ENCODE peak calls at places on chromosomes 7 and 10, in eight cellular contexts. D is dorsolateral prefrontal cortex; Y is cardiac muscle cell; Q is pancreas; F is CD4-positive, alpha-beta memory T cell; I is fibroblast of lung; Z is hepatocyte; L is HepG2. O is an unnamed sample. For H3K27me3, the result is how much of the 10 kb centered on the place peaks cover.

GRCh38 chr10:45001382-45002148 is 842 bp downstream of the ZNF22 start:
- DNase-seq in D (no peak), Y (peak), Q (peak), F (peak), I (peak), Z (peak), L (no peak), O (peak)

GRCh38 chr10:31263903-31264302 is 55.1 kb upstream of the ZEB1 start:
- DNase-seq in D (no peak), Y (no peak), Q (no peak), F (no peak), I (peak), Z (no peak), L (no peak), O (no peak)

GRCh38 chr7:117114272-117114671 is 161.0 kb downstream of the ST7 start:
- DNase-seq in D (no peak), Y (no peak), Q (no peak), F (no peak), I (no peak), Z (no peak), L (no peak), O (no peak)

GRCh38 chr7:80044796-80045195 is 89.8 kb upstream of the GNAI1 start:
- DNase-seq in D (no peak), Y (no peak), Q (no peak), F (no peak), I (no peak), Z (no peak), L (no peak), O (no peak)

GRCh38 chr7:2530076-2530967 is 10.7 kb downstream of the LFNG start:
- DNase-seq in D (no peak), Y (no peak), Q (peak), F (peak), I (peak), Z (no peak), L (no peak), O (peak)

GRCh38 chr7:114973147-114973546 is 51.3 kb downstream of the MDFIC start:
- DNase-seq in D (no peak), Y (no peak), Q (no peak), F (no peak), I (peak), Z (no peak), L (no peak), O (no peak)

GRCh38 chr7:26381476-26382175 is 90.0 kb downstream of the SNX10 start:
- DNase-seq in D (no peak), Y (no peak), Q (no peak), F (no peak), I (no peak), Z (no peak), L (no peak), O (no peak)

GRCh38 chr7:77651544-77652162 is 44.6 kb upstream of the RSBN1L start:
- DNase-seq in D (no peak), Y (peak), Q (no peak), F (no peak), I (peak), Z (peak), L (peak), O (no peak)

GRCh38 chr7:97018126-97018601 is 6.5 kb downstream of the DLX5 start:
- DNase-seq in D (no peak), Y (no peak), Q (no peak), F (no peak), I (no peak), Z (no peak), L (no peak), O (no peak)

GRCh38 chr10:94524146-94524545 is 21.4 kb upstream of the HELLS start:
- DNase-seq in D (no peak), Y (no peak), Q (no peak), F (no peak), I (peak), Z (no peak), L (no peak), O (no peak)

GRCh38 chr7:26620352-26620751 is 244.0 kb downstream of the SKAP2 start:
- DNase-seq in D (no peak), Y (no peak), Q (no peak), F (no peak), I (no peak), Z (peak), L (peak), O (no peak)

GRCh38 chr10:124611738-124612137 is 132.4 kb downstream of the FAM53B start:
- DNase-seq in D (no peak), Y (no peak), Q (no peak), F (peak), I (no peak), Z (no peak), L (no peak), O (no peak)

GRCh38 chr10:100781145-100781665 is 35.8 kb downstream of the PAX2 start:
- DNase-seq in D (no peak), Y (no peak), Q (peak), F (no peak), I (no peak), Z (no peak), L (no peak), O (no peak)

GRCh38 chr10:102016416-102016815 is 39.6 kb downstream of the ARMH3 start:
- DNase-seq in D (no peak), Y (no peak), Q (no peak), F (no peak), I (no peak), Z (no peak), L (no peak), O (no peak)

GRCh38 chr7:130490888-130491771 is 755 bp upstream of the MEST start:
- DNase-seq in D (peak), Y (peak), Q (peak), F (no peak), I (peak), Z (peak), L (no peak), O (peak)

GRCh38 chr7:13797545-13797944 is 191.9 kb downstream of the ETV1 start:
- DNase-seq in D (no peak), Y (no peak), Q (no peak), F (no peak), I (no peak), Z (no peak), L (no peak), O (no peak)

GRCh38 chr7:18788026-18788425 is 292.5 kb downstream of the HDAC9 start:
- DNase-seq in D (no peak), Y (no peak), Q (no peak), F (no peak), I (no peak), Z (no peak), L (no peak), O (no peak)

GRCh38 chr7:116576350-116577319 is 51.8 kb downstream of the CAV1 start:
- DNase-seq in D (no peak), Y (no peak), Q (no peak), F (no peak), I (peak), Z (peak), L (no peak), O (no peak)

GRCh38 chr10:71080381-71081228 is 131.8 kb upstream of the UNC5B start:
- DNase-seq in D (peak), Y (no peak), Q (peak), F (no peak), I (no peak), Z (no peak), L (no peak), O (no peak)

GRCh38 chr7:80047856-80048459 is 86.7 kb upstream of the GNAI1 start:
- DNase-seq in D (no peak), Y (no peak), Q (no peak), F (no peak), I (no peak), Z (no peak), L (no peak), O (no peak)

GRCh38 chr10:43230909-43231522 is 35.8 kb downstream of the RASGEF1A start:
- DNase-seq in D (peak), Y (no peak), Q (peak), F (no peak), I (no peak), Z (no peak), L (no peak), O (peak)
- H3K27me3 ChIP-seq in D (under half), Y (half or more), Q (under half), F (under half), I (under half), Z (under half), L (half or more), O (under half)

GRCh38 chr10:99530108-99531025 is 2.4 kb upstream of the NKX2-3 start:
- DNase-seq in D (no peak), Y (no peak), Q (no peak), F (no peak), I (no peak), Z (no peak), L (no peak), O (no peak)

GRCh38 chr10:99532194-99532593 is 548 bp upstream of the NKX2-3 start:
- DNase-seq in D (no peak), Y (no peak), Q (no peak), F (no peak), I (no peak), Z (no peak), L (no peak), O (no peak)

GRCh38 chr10:99531696-99532050 is 1.1 kb upstream of the NKX2-3 start:
- DNase-seq in D (no peak), Y (no peak), Q (no peak), F (no peak), I (no peak), Z (no peak), L (no peak), O (no peak)

GRCh38 chr10:99529483-99530107 is 3.1 kb upstream of the NKX2-3 start:
- DNase-seq in D (no peak), Y (no peak), Q (no peak), F (no peak), I (no peak), Z (no peak), L (no peak), O (no peak)

DNA sequence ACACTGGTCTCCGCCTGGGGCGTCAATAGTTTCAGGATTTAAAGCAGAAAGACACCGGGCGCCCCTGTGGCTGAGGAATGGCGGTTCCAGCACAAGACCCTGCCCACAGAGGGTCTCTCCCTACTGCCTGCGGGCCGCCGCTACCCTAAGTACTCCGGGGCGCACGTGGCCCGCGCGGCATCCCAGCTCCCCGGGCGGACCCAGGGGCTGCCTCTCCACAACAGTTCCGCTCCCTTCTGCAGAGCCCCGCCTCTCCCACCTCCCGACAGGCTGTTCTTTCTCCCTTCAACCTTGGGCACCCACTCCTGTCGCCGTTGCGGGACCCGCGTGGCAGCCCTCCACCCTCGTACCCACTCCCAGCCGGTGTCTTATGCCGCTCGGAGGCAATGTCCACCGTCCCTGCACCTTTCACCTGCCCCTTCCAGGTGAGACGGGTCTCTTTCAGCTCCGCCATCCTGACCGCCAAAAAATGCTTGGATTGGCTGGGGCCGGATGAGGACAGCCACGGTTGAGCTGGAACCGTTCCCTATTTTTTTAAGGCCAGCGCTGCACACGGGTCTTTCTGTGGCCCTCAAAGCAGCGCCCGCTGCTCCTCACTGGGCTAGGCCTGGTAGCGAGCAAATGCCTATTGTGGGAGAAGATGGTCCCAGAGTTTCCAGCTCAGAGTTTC is 1.6 kb upstream of the NKX2-3 start:
- DNase-seq in D (no peak), Y (peak), Q (no peak), F (no peak), I (no peak), Z (no peak), L (no peak), O (no peak)
- H3K27me3 ChIP-seq in D (half or more), Y (half or more), Q (under half), F (under half), I (half or more), Z (half or more), L (half or more), O (half or more)

GRCh38 chr7:7104971-7105370 is 77.4 kb upstream of the C1GALT1 start:
- DNase-seq in D (no peak), Y (no peak), Q (no peak), F (no peak), I (no peak), Z (no peak), L (no peak), O (no peak)
- H3K27me3 ChIP-seq in D (under half), Y (under half), Q (under half), F (under half), I (under half), Z (under half), L (under half), O (under half)

GRCh38 chr7:66952343-66953043 is 31.5 kb downstream of the TMEM248 start:
- DNase-seq in D (no peak), Y (no peak), Q (no peak), F (no peak), I (peak), Z (peak), L (peak), O (no peak)

GRCh38 chr7:66950311-66950710 is 29.3 kb downstream of the TMEM248 start:
- DNase-seq in D (no peak), Y (no peak), Q (no peak), F (no peak), I (no peak), Z (no peak), L (no peak), O (no peak)

GRCh38 chr7:66948480-66949109 is 27.6 kb downstream of the TMEM248 start:
- DNase-seq in D (no peak), Y (no peak), Q (no peak), F (no peak), I (no peak), Z (no peak), L (no peak), O (no peak)

GRCh38 chr7:66950763-66951162 is 29.7 kb downstream of the TMEM248 start:
- DNase-seq in D (peak), Y (no peak), Q (no peak), F (no peak), I (peak), Z (no peak), L (no peak), O (no peak)

GRCh38 chr7:66946545-66946944 is 25.5 kb downstream of the TMEM248 start:
- DNase-seq in D (no peak), Y (no peak), Q (no peak), F (no peak), I (no peak), Z (peak), L (no peak), O (no peak)
- H3K27me3 ChIP-seq in D (under half), Y (under half), Q (under half), F (under half), I (under half), Z (under half), L (under half), O (under half)

GRCh38 chr10:8059191-8059936 is 4.9 kb downstream of the GATA3 start:
- DNase-seq in D (no peak), Y (no peak), Q (no peak), F (peak), I (no peak), Z (no peak), L (no peak), O (no peak)

GRCh38 chr10:8058274-8059111 is 4.0 kb downstream of the GATA3 start:
- DNase-seq in D (no peak), Y (no peak), Q (no peak), F (peak), I (no peak), Z (no peak), L (no peak), O (no peak)

GRCh38 chr10:8056891-8057331 is 2.4 kb downstream of the GATA3 start:
- DNase-seq in D (no peak), Y (no peak), Q (no peak), F (peak), I (no peak), Z (no peak), L (no peak), O (no peak)

GRCh38 chr10:8056378-8056777 is 1.9 kb downstream of the GATA3 start:
- DNase-seq in D (no peak), Y (no peak), Q (no peak), F (peak), I (no peak), Z (no peak), L (no peak), O (no peak)

DNA sequence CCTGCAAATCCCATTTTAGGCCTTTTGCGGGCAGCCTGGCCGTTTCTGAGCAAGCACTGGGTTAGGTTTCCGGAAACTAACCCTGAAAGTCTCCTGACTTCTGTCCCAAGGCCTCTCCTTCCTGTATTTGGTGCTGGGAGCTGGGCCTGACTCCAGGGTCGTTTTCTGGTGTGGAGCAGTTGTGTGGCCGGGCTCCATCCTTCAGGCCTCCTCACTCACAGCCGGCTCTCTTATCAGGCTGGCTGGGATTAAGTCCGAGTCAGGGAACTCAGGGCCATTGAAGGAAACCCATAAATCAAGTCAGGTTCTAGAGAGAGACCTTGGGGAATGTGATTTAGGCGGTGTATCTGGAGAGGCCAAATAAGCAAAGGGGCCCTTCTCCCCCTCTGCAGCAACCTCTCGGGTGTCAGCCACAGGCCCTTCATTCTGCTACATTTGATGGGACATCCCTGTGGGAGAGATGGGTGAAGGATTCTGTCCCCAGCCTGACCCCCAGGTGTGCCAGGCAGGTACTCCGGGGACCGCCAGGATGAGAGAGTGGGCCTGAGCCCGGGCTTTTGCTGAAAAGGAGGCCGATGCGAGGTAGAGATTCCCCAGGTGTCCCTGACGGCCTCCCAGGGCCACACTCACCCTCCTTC is 3.3 kb downstream of the GATA3 start:
- DNase-seq in D (no peak), Y (peak), Q (no peak), F (peak), I (no peak), Z (peak), L (no peak), O (no peak)
- H3K27me3 ChIP-seq in D (half or more), Y (under half), Q (under half), F (under half), I (half or more), Z (half or more), L (half or more), O (under half)

DNA sequence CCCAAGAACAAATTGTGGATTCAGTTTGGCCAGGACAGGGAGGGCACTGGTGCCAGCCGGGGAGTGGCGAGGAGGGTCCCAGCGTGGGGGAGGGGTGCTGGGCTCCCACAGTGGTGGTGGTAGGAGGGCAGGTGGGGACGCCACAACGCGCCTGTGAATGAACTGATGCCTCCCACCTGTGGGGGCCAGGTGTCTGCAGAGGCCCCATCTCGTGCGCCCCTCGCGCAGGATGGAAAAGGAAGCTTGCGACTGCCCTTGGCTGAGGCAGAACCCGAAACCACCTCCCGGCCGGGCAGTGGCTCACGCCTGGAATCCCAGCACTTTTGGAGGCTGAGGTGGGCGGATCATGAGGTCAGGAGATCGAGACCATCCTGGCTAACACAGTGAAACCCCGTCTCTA is 72.0 kb downstream of the MICALL2 start:
- DNase-seq in D (no peak), Y (no peak), Q (no peak), F (no peak), I (no peak), Z (no peak), L (no peak), O (no peak)
- H3K27me3 ChIP-seq in D (half or more), Y (under half), Q (under half), F (under half), I (under half), Z (under half), L (half or more), O (under half)

O was measured in uterus.